ENCODE peak calls at places on chromosomes 2 and 18, in eight cellular contexts. U is CD4-positive, alpha-beta memory T cell; O is GM23248; X is HepG2; A is heart right ventricle; M is adipocyte; Y is left ventricle myocardium inferior; D is CD8-positive, alpha-beta T cell. W is an unnamed sample. For H3K9me3 and H3K36me3, the result is how much of the 10 kb centered on the place peaks cover.

GRCh38 chr2:104854507-104855173 is 725 bp downstream of the POU3F3 start:
- DNase-seq in U (no peak), O (peak), X (no peak), A (no peak), M (no peak), Y (no peak), D (no peak), W (peak)

GRCh38 chr2:177596866-177597265 is 204.3 kb downstream of the AGPS start:
- DNase-seq in U (no peak), O (no peak), X (no peak), A (no peak), M (no peak), Y (no peak), D (no peak), W (no peak)

GRCh38 chr2:66794115-66794514 is 359.2 kb downstream of the MEIS1 start:
- DNase-seq in U (no peak), O (no peak), X (no peak), A (no peak), M (no peak), Y (no peak), D (no peak), W (no peak)

GRCh38 chr2:236341066-236341465 is 76.9 kb upstream of the ASB18 start:
- DNase-seq in U (no peak), O (no peak), X (no peak), A (no peak), M (no peak), Y (no peak), D (no peak), W (no peak)

GRCh38 chr2:181073896-181074295 is 93.5 kb downstream of the UBE2E3 start:
- DNase-seq in U (no peak), O (peak), X (no peak), A (no peak), M (peak), Y (no peak), D (no peak), W (no peak)

GRCh38 chr2:219662566-219662965 is 35.1 kb downstream of the SLC4A3 start:
- DNase-seq in U (no peak), O (no peak), X (no peak), A (no peak), M (no peak), Y (no peak), D (no peak), W (no peak)

GRCh38 chr2:235230809-235231601 is 262.8 kb upstream of the AGAP1 start:
- DNase-seq in U (no peak), O (peak), X (no peak), A (no peak), M (peak), Y (no peak), D (no peak), W (peak)

GRCh38 chr2:147910990-147911473 is 66.2 kb downstream of the ACVR2A start:
- DNase-seq in U (peak), O (peak), X (peak), A (no peak), M (peak), Y (no peak), D (peak), W (peak)

GRCh38 chr2:127098711-127099110 is 8.2 kb downstream of the BIN1 start:
- DNase-seq in U (no peak), O (no peak), X (no peak), A (no peak), M (no peak), Y (no peak), D (no peak), W (no peak)

GRCh38 chr2:177254433-177255226 is 9.9 kb downstream of the NFE2L2 start:
- DNase-seq in U (no peak), O (peak), X (peak), A (peak), M (peak), Y (no peak), D (no peak), W (peak)

GRCh38 chr2:183665976-183666375 is 541.7 kb downstream of the NUP35 start:
- DNase-seq in U (no peak), O (peak), X (no peak), A (no peak), M (peak), Y (no peak), D (no peak), W (no peak)

GRCh38 chr18:77178559-77178958 is 46.0 kb upstream of the MBP start:
- DNase-seq in U (no peak), O (no peak), X (no peak), A (no peak), M (no peak), Y (no peak), D (no peak), W (no peak)

GRCh38 chr2:16060125-16060935 is 120.0 kb downstream of the MYCN start:
- DNase-seq in U (no peak), O (no peak), X (no peak), A (no peak), M (no peak), Y (no peak), D (no peak), W (no peak)

GRCh38 chr2:231519975-231520555 is 10.2 kb downstream of the NMUR1 start:
- DNase-seq in U (no peak), O (no peak), X (no peak), A (no peak), M (no peak), Y (no peak), D (no peak), W (no peak)

GRCh38 chr2:175450029-175450428 is 268.5 kb upstream of the ATP5MC3 start:
- DNase-seq in U (no peak), O (no peak), X (no peak), A (no peak), M (no peak), Y (no peak), D (no peak), W (no peak)

GRCh38 chr2:132751838-132752237 is 81.8 kb upstream of the LYPD1 start:
- DNase-seq in U (no peak), O (no peak), X (no peak), A (no peak), M (no peak), Y (no peak), D (no peak), W (no peak)

GRCh38 chr2:69177785-69178636 is 165.0 kb downstream of the ANTXR1 start:
- DNase-seq in U (no peak), O (peak), X (peak), A (peak), M (peak), Y (peak), D (no peak), W (peak)

GRCh38 chr2:102514061-102514785 is 41.2 kb downstream of the SLC9A4 start:
- DNase-seq in U (no peak), O (peak), X (peak), A (no peak), M (peak), Y (no peak), D (no peak), W (peak)

GRCh38 chr2:4174796-4175195 is 471.4 kb downstream of the DCDC2C start:
- DNase-seq in U (no peak), O (no peak), X (no peak), A (no peak), M (no peak), Y (no peak), D (no peak), W (no peak)

GRCh38 chr2:4175343-4175742 is 472.0 kb downstream of the DCDC2C start:
- DNase-seq in U (no peak), O (no peak), X (no peak), A (no peak), M (no peak), Y (no peak), D (no peak), W (no peak)
- H3K9me3 ChIP-seq in U (under half), O (under half), X (half or more), A (under half), M (under half), Y (half or more), D (under half), W (under half)

GRCh38 chr2:10028988-10029874 is 14.1 kb upstream of the KLF11 start:
- DNase-seq in U (peak), O (peak), X (no peak), A (peak), M (no peak), Y (peak), D (peak), W (no peak)

GRCh38 chr2:10028407-10028987 is 14.9 kb upstream of the KLF11 start:
- DNase-seq in U (no peak), O (no peak), X (no peak), A (no peak), M (no peak), Y (no peak), D (no peak), W (no peak)

GRCh38 chr2:10027931-10028330 is 15.4 kb upstream of the KLF11 start:
- DNase-seq in U (no peak), O (no peak), X (no peak), A (no peak), M (no peak), Y (no peak), D (no peak), W (no peak)

GRCh38 chr2:10030311-10030736 is 13.0 kb upstream of the KLF11 start:
- DNase-seq in U (no peak), O (peak), X (peak), A (no peak), M (no peak), Y (no peak), D (no peak), W (peak)

GRCh38 chr2:10029875-10030223 is 13.5 kb upstream of the KLF11 start:
- DNase-seq in U (no peak), O (no peak), X (no peak), A (no peak), M (no peak), Y (no peak), D (no peak), W (no peak)
- H3K4me3 ChIP-seq in U (no peak), O (no peak), X (no peak), A (peak), M (no peak), Y (peak), D (peak), W (no peak)

GRCh38 chr18:48945953-48946217 is 4.9 kb downstream of the SMAD7 start:
- DNase-seq in U (no peak), O (no peak), X (peak), A (no peak), M (no peak), Y (no peak), D (no peak), W (no peak)
- H3K36me3 ChIP-seq in U (under half), O (under half), X (under half), A (under half), M (under half), Y (under half), D (under half), W (under half)

GRCh38 chr2:205698556-205699282 is 16.4 kb downstream of the NRP2 start:
- DNase-seq in U (no peak), O (peak), X (no peak), A (no peak), M (no peak), Y (no peak), D (no peak), W (no peak)

GRCh38 chr2:205701509-205701908 is 19.2 kb downstream of the NRP2 start:
- DNase-seq in U (no peak), O (peak), X (no peak), A (no peak), M (peak), Y (no peak), D (no peak), W (no peak)

GRCh38 chr2:205702576-205702975 is 20.3 kb downstream of the NRP2 start:
- DNase-seq in U (no peak), O (no peak), X (peak), A (no peak), M (no peak), Y (no peak), D (no peak), W (no peak)

GRCh38 chr2:205700331-205701132 is 18.2 kb downstream of the NRP2 start:
- DNase-seq in U (no peak), O (peak), X (peak), A (no peak), M (peak), Y (no peak), D (no peak), W (peak)

GRCh38 chr2:205699554-205700289 is 17.4 kb downstream of the NRP2 start:
- DNase-seq in U (no peak), O (no peak), X (no peak), A (no peak), M (no peak), Y (no peak), D (no peak), W (no peak)
- H3K9me3 ChIP-seq in U (under half), O (under half), X (under half), A (under half), M (under half), Y (under half), D (under half), W (under half)

GRCh38 chr2:119112230-119112629 is 46.3 kb downstream of the C1QL2 start:
- DNase-seq in U (no peak), O (no peak), X (no peak), A (no peak), M (no peak), Y (no peak), D (no peak), W (no peak)
- H3K4me3 ChIP-seq in U (no peak), O (no peak), X (no peak), A (no peak), M (no peak), Y (no peak), D (no peak), W (no peak)

GRCh38 chr2:110670826-110671225 is 7.0 kb downstream of the BUB1 start:
- DNase-seq in U (no peak), O (no peak), X (no peak), A (no peak), M (no peak), Y (no peak), D (no peak), W (no peak)

GRCh38 chr2:110673201-110673600 is 4.7 kb downstream of the BUB1 start:
- DNase-seq in U (no peak), O (no peak), X (no peak), A (no peak), M (no peak), Y (no peak), D (no peak), W (no peak)

GRCh38 chr2:110667061-110667460 is 10.8 kb downstream of the BUB1 start:
- DNase-seq in U (no peak), O (no peak), X (no peak), A (no peak), M (no peak), Y (no peak), D (no peak), W (no peak)

GRCh38 chr2:110664135-110664534 is 13.7 kb downstream of the BUB1 start:
- DNase-seq in U (no peak), O (no peak), X (peak), A (no peak), M (peak), Y (no peak), D (no peak), W (no peak)

GRCh38 chr2:110669079-110669478 is 8.8 kb downstream of the BUB1 start:
- DNase-seq in U (no peak), O (no peak), X (no peak), A (no peak), M (no peak), Y (no peak), D (no peak), W (no peak)
- H3K36me3 ChIP-seq in U (under half), O (under half), X (half or more), A (under half), M (under half), Y (under half), D (under half), W (under half)

DNA sequence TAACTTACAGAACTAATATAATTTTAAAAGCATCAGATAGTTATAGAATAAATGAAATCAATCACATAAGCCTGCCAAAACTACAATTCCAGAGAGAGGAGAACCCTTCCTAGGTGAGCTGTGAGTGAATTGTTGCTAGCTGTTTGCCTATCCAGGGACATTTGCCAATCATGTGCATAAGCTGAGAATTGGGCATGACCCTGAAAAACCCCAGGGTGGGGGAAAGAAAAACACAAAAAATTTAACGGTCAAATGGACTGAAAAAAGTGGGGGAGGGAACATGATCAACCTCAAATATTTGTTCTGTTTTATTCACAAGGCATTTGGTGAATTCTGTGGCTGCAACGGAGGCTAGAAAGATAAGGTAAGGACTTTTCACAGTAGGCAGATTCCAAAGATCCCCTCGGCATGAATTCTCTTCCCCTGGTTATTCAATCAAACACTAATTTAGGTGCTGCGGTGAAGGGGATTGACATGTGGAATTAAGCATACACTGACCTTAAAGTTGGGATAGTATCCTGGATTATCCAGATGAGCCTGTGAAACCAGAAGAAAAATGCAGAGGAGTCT is 203.9 kb upstream of the RGPD4 start:
- DNase-seq in U (no peak), O (no peak), X (no peak), A (no peak), M (no peak), Y (no peak), D (no peak), W (no peak)
- H3K9me3 ChIP-seq in U (under half), O (under half), X (half or more), A (under half), M (under half), Y (under half), D (under half), W (under half)

GRCh38 chr2:4354164-4354563 is 650.8 kb downstream of the DCDC2C start:
- DNase-seq in U (no peak), O (no peak), X (no peak), A (no peak), M (no peak), Y (no peak), D (no peak), W (no peak)
- H3K4me3 ChIP-seq in U (no peak), O (no peak), X (no peak), A (no peak), M (no peak), Y (no peak), D (no peak), W (no peak)

GRCh38 chr2:60498176-60499081 is 55.0 kb downstream of the BCL11A start:
- DNase-seq in U (no peak), O (no peak), X (no peak), A (no peak), M (no peak), Y (no peak), D (no peak), W (no peak)
- H3K36me3 ChIP-seq in U (under half), O (under half), X (under half), A (under half), M (under half), Y (under half), D (under half), W (under half)

GRCh38 chr18:72324677-72325076 is 219.5 kb downstream of the CBLN2 start:
- DNase-seq in U (no peak), O (no peak), X (no peak), A (no peak), M (no peak), Y (no peak), D (no peak), W (no peak)
- H3K9me3 ChIP-seq in U (under half), O (under half), X (under half), A (under half), M (under half), Y (under half), D (under half), W (under half)

W was measured in small intestine.